ENCODE peak calls at places on chromosomes 1 and 21, in four cellular contexts. J is A549; T is left ventricle myocardium inferior; Z is activated CD8-positive, alpha-beta T cell treated with anti-CD3 and anti-CD28 coated beads for 36 hours. Y is an unnamed sample.
A peak's percentile ranks its signal among the peaks of the same experiment; 100 is the strongest.

GRCh38 chr1:201511925-201512539 is 5.1 kb upstream of the CSRP1 start:
- DNase-seq in J (no peak), T (peak; percentile 71), Z (no peak), Y (peak; percentile 66)

GRCh38 chr1:29235955-29236742 is at the start of gene PTPRU:
- DNase-seq in J (peak; percentile 53), T (peak; percentile 81), Z (peak; percentile 80), Y (peak; percentile 97)

GRCh38 chr1:156493154-156493631 is 7.4 kb downstream of the MEF2D start:
- DNase-seq in J (no peak), T (no peak), Z (no peak), Y (no peak)

GRCh38 chr1:1058921-1059493 is 15.1 kb downstream of the RNF223 start:
- DNase-seq in J (no peak), T (no peak), Z (peak; percentile 68), Y (no peak)

GRCh38 chr1:36665478-36666080 is 182.9 kb upstream of the CSF3R start:
- DNase-seq in J (no peak), T (no peak), Z (no peak), Y (no peak)

GRCh38 chr1:155873860-155874259 is 14.5 kb downstream of the SYT11 start:
- DNase-seq in J (no peak), T (no peak), Z (no peak), Y (no peak)

GRCh38 chr1:36775716-36776115 is 258.6 kb downstream of the GRIK3 start:
- DNase-seq in J (no peak), T (no peak), Z (no peak), Y (no peak)

GRCh38 chr1:239368436-239369109 is 17.8 kb upstream of the CHRM3 start:
- DNase-seq in J (no peak), T (no peak), Z (no peak), Y (no peak)

GRCh38 chr1:81478217-81478616 is 322.5 kb upstream of the ADGRL2 start:
- DNase-seq in J (no peak), T (peak; percentile 64), Z (no peak), Y (no peak)

GRCh38 chr1:55317673-55318072 is 102.5 kb upstream of the USP24 start:
- DNase-seq in J (no peak), T (no peak), Z (no peak), Y (no peak)

GRCh38 chr1:28301368-28302174 is 27.3 kb upstream of the MED18 start:
- DNase-seq in J (no peak), T (no peak), Z (no peak), Y (no peak)

GRCh38 chr1:198936371-198937083 is 297.7 kb downstream of the PTPRC start:
- DNase-seq in J (no peak), T (no peak), Z (no peak), Y (no peak)

GRCh38 chr21:8989883-8990325 is 1531.5 kb upstream of the TPTE start:
- DNase-seq in J (peak; percentile 96), T (no peak), Z (peak; percentile 30), Y (no peak)

GRCh38 chr1:232454487-232454886 is 175.4 kb downstream of the SIPA1L2 start:
- DNase-seq in J (no peak), T (no peak), Z (no peak), Y (no peak)

GRCh38 chr1:1899266-1899966 is 8.5 kb upstream of the GNB1 start:
- DNase-seq in J (no peak), T (no peak), Z (peak; percentile 59), Y (no peak)

GRCh38 chr1:1041873-1042272 is 22.0 kb downstream of the AGRN start:
- DNase-seq in J (no peak), T (no peak), Z (no peak), Y (no peak)

GRCh38 chr21:34986561-34987533 is 62.3 kb downstream of the RUNX1 start:
- DNase-seq in J (no peak), T (no peak), Z (peak; percentile 94), Y (peak; percentile 64)

GRCh38 chr1:51535006-51535592 is 16.0 kb upstream of the EPS15 start:
- DNase-seq in J (peak; percentile 43), T (peak; percentile 18), Z (peak; percentile 58), Y (peak; percentile 55)

GRCh38 chr1:1075148-1075935 is 1.2 kb upstream of the RNF223 start:
- DNase-seq in J (no peak), T (peak; percentile 9), Z (no peak), Y (no peak)

GRCh38 chr1:166839600-166840308 is 479 bp downstream of the POGK start:
- DNase-seq in J (peak; percentile 63), T (peak; percentile 61), Z (peak; percentile 56), Y (peak; percentile 45)

GRCh38 chr1:243364866-243365265 is 109.0 kb downstream of the SDCCAG8 start:
- DNase-seq in J (peak; percentile 7), T (no peak), Z (no peak), Y (no peak)

GRCh38 chr1:219120625-219121544 is 52.8 kb upstream of the LYPLAL1 start:
- DNase-seq in J (peak; percentile 53), T (no peak), Z (no peak), Y (no peak)

GRCh38 chr1:26286064-26286416 is 6.2 kb downstream of the SH3BGRL3 start:
- DNase-seq in J (no peak), T (no peak), Z (no peak), Y (no peak)

GRCh38 chr21:25862596-25862995 is 127.8 kb downstream of the GABPA start:
- DNase-seq in J (peak; percentile 38), T (no peak), Z (peak; percentile 33), Y (peak; percentile 42)

GRCh38 chr1:36656271-36656670 is 173.6 kb upstream of the CSF3R start:
- DNase-seq in J (no peak), T (no peak), Z (no peak), Y (no peak)

GRCh38 chr1:30379684-30380624 is 343.4 kb downstream of the MATN1 start:
- DNase-seq in J (peak; percentile 64), T (no peak), Z (peak; percentile 56), Y (peak; percentile 87)

GRCh38 chr1:92410706-92411105 is 76.0 kb downstream of the GFI1 start:
- DNase-seq in J (no peak), T (no peak), Z (peak; percentile 58), Y (no peak)

GRCh38 chr1:187051618-187052232 is 223.0 kb downstream of the PLA2G4A start:
- DNase-seq in J (peak; percentile 55), T (no peak), Z (no peak), Y (peak; percentile 37)

GRCh38 chr1:90558754-90559378 is 158.2 kb downstream of the BARHL2 start:
- DNase-seq in J (no peak), T (no peak), Z (no peak), Y (peak; percentile 21)

GRCh38 chr1:90717665-90718410 is 736 bp upstream of the BARHL2 start:
- DNase-seq in J (no peak), T (no peak), Z (no peak), Y (peak; percentile 44)

GRCh38 chr1:77832889-77833288 is 53.4 kb downstream of the MIGA1 start:
- DNase-seq in J (no peak), T (no peak), Z (no peak), Y (no peak)

GRCh38 chr1:27235827-27236226 is 1.4 kb downstream of the WDTC1 start:
- DNase-seq in J (no peak), T (no peak), Z (no peak), Y (no peak)

GRCh38 chr1:11749203-11749689 is 12.7 kb upstream of the C1orf167 start:
- DNase-seq in J (peak; percentile 59), T (peak; percentile 33), Z (peak; percentile 77), Y (peak; percentile 68)

GRCh38 chr1:39632491-39633417 is 6.7 kb downstream of the HEYL start:
- DNase-seq in J (no peak), T (peak; percentile 82), Z (no peak), Y (peak; percentile 34)

GRCh38 chr1:202161151-202162048 is 998 bp upstream of the PTPN7 start:
- DNase-seq in J (no peak), T (no peak), Z (peak; percentile 53), Y (no peak)

GRCh38 chr1:6464915-6465314 is 1.1 kb downstream of the TNFRSF25 start:
- DNase-seq in J (no peak), T (no peak), Z (no peak), Y (no peak)

GRCh38 chr1:47205918-47206317 is 16.1 kb upstream of the PDZK1IP1 start:
- DNase-seq in J (no peak), T (no peak), Z (no peak), Y (no peak)

GRCh38 chr1:10744044-10744443 is 52.4 kb downstream of the CASZ1 start:
- DNase-seq in J (no peak), T (no peak), Z (no peak), Y (no peak)

GRCh38 chr21:42632336-42632751 is 21.1 kb upstream of the PDE9A start:
- DNase-seq in J (no peak), T (no peak), Z (no peak), Y (no peak)
- TF ChIP-seq CTCF in J (no peak), T (no peak), Z (no peak), Y (no peak)

GRCh38 chr1:115340879-115341278 is 2.8 kb upstream of the NGF start:
- DNase-seq in J (no peak), T (no peak), Z (no peak), Y (no peak)
- TF ChIP-seq CTCF in J (no peak), T (no peak), Z (no peak), Y (no peak)

DNA sequence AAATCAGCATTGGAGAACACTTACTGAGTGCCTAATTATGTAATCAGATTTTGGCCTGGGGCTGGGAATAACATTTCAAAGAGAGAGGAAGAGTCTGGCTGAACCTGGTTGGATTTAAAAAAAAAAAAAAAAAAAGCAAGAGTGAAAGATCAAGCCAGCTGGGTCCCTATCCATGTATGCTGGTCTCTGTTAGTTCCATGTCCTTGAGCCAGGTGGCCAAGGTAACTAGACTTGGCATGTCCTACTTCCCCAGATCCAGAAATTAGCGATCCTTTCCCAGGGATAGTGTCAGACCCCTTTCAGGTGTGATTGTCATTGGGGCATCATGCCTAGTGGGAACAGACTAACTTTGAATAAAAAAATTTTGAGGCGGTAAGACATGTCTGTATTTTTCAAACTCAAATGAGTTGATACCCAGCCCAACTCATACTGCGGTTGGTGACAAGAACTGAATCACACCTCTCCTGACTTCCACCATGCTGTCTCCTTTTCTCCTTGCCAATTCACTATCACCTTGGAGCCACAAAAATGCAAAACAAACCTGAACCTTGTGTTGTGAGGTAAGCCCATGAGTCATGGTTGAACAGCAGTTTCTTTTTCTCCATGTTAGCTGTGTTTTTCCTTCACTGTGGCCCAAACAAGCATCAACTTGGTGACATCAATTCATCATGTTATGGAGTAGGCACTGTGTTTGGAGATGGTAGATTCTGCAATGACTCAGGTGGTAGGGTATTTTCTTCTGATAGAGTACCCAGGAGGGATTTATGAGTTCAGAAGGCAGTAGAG is 24.5 kb upstream of the PPP2R5A start:
- DNase-seq in J (peak; percentile 29), T (no peak), Z (peak; percentile 14), Y (no peak)
- TF ChIP-seq CTCF in J (no peak), T (no peak), Z (no peak), Y (no peak)

DNA sequence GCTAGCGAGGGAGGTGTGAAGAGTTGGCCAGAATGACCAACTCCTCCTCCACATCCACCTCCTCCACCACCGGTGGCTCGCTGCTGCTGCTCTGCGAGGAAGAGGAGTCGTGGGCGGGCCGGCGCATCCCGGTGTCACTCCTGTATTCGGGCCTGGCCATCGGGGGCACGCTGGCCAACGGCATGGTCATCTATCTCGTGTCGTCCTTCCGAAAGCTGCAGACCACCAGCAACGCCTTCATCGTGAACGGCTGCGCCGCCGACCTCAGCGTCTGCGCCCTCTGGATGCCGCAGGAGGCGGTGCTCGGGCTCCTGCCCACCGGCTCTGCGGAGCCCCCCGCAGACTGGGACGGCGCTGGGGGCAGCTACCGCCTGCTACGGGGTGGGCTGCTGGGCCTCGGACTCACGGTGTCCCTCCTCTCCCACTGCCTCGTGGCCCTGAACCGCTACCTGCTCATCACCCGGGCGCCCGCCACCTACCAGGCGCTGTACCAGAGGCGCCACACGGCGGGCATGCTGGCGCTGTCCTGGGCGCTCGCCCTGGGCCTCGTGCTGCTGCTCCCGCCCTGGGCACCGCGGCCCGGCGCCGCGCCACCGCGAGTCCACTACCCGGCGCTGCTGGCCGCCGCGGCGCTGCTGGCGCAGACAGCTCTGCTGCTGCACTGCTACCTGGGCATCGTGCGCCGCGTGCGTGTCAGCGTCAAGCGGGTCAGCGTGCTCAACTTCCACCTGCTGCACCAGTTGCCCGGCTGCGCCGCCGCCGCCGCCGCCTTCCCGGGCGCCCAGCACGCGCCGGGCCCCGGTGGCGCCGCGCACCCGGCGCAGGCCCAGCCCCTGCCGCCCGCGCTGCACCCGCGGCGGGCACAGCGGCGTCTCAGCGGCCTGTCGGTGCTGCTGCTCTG is 1.2 kb downstream of the GPR88 start:
- DNase-seq in J (peak; percentile 7), T (peak; percentile 19), Z (peak; percentile 47), Y (peak; percentile 60)
- TF ChIP-seq CTCF in J (no peak), T (peak; percentile 32), Z (peak; percentile 56), Y (no peak)